ENCODE peak calls at places on chromosomes 3 and 15, in four cellular contexts. U is midbrain, G is foreskin fibroblast, D is transverse colon. Y is an unnamed sample.

GRCh38 chr15:50186090-50186489 is 4.1 kb downstream of the SLC27A2 start:
- DNase-seq in U (no peak), G (no peak), D (no peak), Y (no peak)

GRCh38 chr3:114552527-114552812 is 258.6 kb downstream of the TIGIT start:
- DNase-seq in U (no peak), G (no peak), D (no peak), Y (no peak)

GRCh38 chr15:79084308-79084968 is 6.1 kb downstream of the RASGRF1 start:
- DNase-seq in U (no peak), G (no peak), D (no peak), Y (peak; percentile 29)

GRCh38 chr3:57451150-57451846 is 92.8 kb downstream of the DNAH12 start:
- DNase-seq in U (no peak), G (no peak), D (no peak), Y (no peak)

GRCh38 chr3:55329849-55330248 is 157.3 kb downstream of the WNT5A start:
- DNase-seq in U (no peak), G (peak; percentile 88), D (no peak), Y (no peak)

GRCh38 chr15:88637841-88638625 is 783 bp upstream of the ISG20 start:
- DNase-seq in U (no peak), G (no peak), D (no peak), Y (no peak)

GRCh38 chr15:84783493-84784251 is 33.5 kb upstream of the ALPK3 start:
- DNase-seq in U (no peak), G (no peak), D (no peak), Y (no peak)

GRCh38 chr3:135325726-135326245 is 530.7 kb downstream of the EPHB1 start:
- DNase-seq in U (no peak), G (no peak), D (no peak), Y (no peak)

GRCh38 chr15:52234596-52235541 is 43.7 kb upstream of the GNB5 start:
- DNase-seq in U (no peak), G (no peak), D (peak; percentile 33), Y (peak; percentile 16)

GRCh38 chr3:17151598-17152373 is 267.0 kb downstream of the PLCL2 start:
- DNase-seq in U (no peak), G (no peak), D (peak; percentile 44), Y (no peak)

GRCh38 chr3:116815831-116816588 is 106.4 kb downstream of the TUSC7 start:
- DNase-seq in U (peak; percentile 9), G (peak; percentile 24), D (peak; percentile 32), Y (peak; percentile 89)

GRCh38 chr3:54870423-54870822 is 57.4 kb downstream of the LRTM1 start:
- DNase-seq in U (peak; percentile 69), G (peak; percentile 96), D (no peak), Y (peak; percentile 86)

GRCh38 chr3:141643816-141644215 is 94.3 kb upstream of the RNF7 start:
- DNase-seq in U (no peak), G (no peak), D (no peak), Y (no peak)

GRCh38 chr3:37997321-37997720 is 6.7 kb downstream of the VILL start:
- DNase-seq in U (no peak), G (no peak), D (no peak), Y (no peak)